ENCODE peak calls at places on chromosomes 16 and 17, in four cellular contexts. H is cardiac fibroblast, J is aorta, W is brain microvascular endothelial cell. N is an unnamed sample.

GRCh38 chr17:77089118-77089477 is 51.7 kb upstream of the SEC14L1 start:
- DNase-seq in H (no peak), J (no peak), W (no peak), N (no peak)

GRCh38 chr16:73140944-73141343 is 93.0 kb upstream of the ZFHX3 start:
- DNase-seq in H (no peak), W (no peak), J (no peak), N (no peak)

GRCh38 chr17:50447870-50448573 is 20.7 kb downstream of the CHAD start:
- DNase-seq in H (no peak), J (no peak), W (no peak), N (no peak)

GRCh38 chr16:89815639-89816348 is 653 bp downstream of the FANCA start:
- DNase-seq in J (no peak), H (no peak), W (no peak), N (no peak)

GRCh38 chr17:43360376-43360738 is 38.4 kb upstream of the ARL4D start:
- DNase-seq in H (peak), J (no peak), W (peak), N (peak)

GRCh38 chr16:89970011-89970410 is 21.5 kb downstream of the DEF8 start:
- DNase-seq in W (no peak), H (no peak), J (no peak), N (no peak)

GRCh38 chr17:80990921-80991644 is 558 bp upstream of the CHMP6 start:
- DNase-seq in W (no peak), H (no peak), J (no peak), N (no peak)

GRCh38 chr17:5557485-5557884 is 26.8 kb downstream of the NLRP1 start:
- DNase-seq in W (peak), J (no peak), H (peak), N (peak)

GRCh38 chr16:87556941-87557459 is 45.3 kb upstream of the JPH3 start:
- DNase-seq in J (no peak), W (no peak), H (peak), N (peak)

GRCh38 chr17:82952019-82952418 is 112.2 kb upstream of the ZNF750 start:
- DNase-seq in J (peak), H (no peak), W (no peak), N (no peak)

GRCh38 chr17:27994586-27994985 is 47.9 kb upstream of the NLK start:
- DNase-seq in J (no peak), H (no peak), W (no peak), N (no peak)

GRCh38 chr17:47686661-47687327 is 7.2 kb upstream of the TBKBP1 start:
- DNase-seq in H (no peak), W (no peak), J (no peak), N (no peak)

DNA sequence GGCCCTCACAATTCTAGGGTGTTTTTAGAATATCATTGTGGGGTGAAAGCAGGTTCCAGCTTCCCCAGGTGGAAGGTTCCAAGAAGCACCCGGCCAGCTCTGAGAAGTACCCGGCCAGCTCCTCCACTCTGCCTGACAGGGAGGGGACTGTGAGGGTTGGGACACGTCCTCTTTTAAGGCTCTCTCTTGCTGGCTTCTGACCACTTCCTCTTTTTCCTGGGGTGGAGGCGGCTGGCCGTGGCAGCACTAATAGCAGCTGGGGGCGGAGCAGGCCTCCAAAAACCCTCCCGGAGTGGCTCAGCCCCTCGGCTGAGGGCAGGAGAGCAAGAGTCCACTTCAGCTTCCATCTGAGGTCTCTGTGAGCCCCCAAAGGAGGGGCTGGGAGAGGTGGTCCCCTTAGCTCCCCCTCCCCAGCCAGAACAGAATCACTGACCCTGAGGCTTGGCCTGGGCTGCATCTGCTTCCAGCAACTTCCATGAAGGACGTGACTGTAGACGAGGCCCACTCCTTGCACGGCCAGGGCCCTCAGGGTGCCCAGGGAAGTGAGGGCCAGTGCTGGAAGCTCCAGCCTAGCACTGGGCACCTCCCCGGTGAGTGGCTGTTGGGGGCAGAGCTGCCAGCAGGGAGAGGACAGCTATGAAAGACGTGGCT is 26.7 kb upstream of the PLCG2 start:
- DNase-seq in J (no peak), W (no peak), H (peak), N (no peak)
- H3K4me3 ChIP-seq in J (no peak), W (no peak), H (no peak), N (no peak)

GRCh38 chr17:75828051-75828400 is 16.2 kb downstream of the UNC13D start:
- DNase-seq in J (no peak), H (no peak), W (no peak), N (no peak)
- H3K4me3 ChIP-seq in J (no peak), H (no peak), W (peak), N (no peak)

DNA sequence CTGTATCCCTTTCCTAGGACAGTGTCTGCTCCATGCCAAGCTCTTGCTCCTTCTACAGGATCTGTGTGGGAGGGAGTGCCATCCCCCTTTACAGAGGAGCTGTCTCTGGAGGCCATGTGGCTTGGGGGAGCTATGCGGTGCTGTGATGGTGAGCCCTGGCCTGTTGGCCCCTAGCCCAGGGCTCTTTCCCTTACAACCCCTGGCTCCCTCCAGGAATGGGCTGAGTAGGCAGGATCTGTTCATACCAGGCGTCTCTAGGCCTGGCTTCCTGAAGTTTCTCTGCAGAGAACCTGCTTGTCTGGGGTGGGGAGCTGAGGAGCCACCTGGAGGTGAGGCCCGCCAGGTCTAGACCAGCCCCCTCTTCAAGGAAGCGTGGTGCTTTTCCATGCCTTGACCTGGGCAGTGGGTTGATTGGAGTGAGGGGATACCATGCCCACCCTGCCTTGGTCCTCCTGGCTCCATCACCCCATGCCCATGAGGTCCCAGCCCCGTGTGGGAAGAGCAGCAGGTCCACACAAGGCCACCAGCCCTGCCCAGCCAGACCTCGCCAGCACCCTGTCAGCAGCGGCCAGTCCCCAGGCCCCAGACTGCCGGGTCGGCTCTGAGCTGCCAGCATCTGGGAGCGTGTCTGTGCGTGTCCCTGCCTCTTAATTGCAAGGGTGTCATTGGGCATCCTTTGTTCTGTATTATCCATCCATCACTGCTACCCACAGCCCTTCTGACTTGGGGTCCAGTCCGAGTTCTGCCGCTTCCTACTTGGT is 14.7 kb downstream of the LLGL2 start:
- DNase-seq in W (no peak), J (no peak), H (peak), N (no peak)
- H3K4me3 ChIP-seq in W (no peak), J (no peak), H (no peak), N (no peak)

DNA sequence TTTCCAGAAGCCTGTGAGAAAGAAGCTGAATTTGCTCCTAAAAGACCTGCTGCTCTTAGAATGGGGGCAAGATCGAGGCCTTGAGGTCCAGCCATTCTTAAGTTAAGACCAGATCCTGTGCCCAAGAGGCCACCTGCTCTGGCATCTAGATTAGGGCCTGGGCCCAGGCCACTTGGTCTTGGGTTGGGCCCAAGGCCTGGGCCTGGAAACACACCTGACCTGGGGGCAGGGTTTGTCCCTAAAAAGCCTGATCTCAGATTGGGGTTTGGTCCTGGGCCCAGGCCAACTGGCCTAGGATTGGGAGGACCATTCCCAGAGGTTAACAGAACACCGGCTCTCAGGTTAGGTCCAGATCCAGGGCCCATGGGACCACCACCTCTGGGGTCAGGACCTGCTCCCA is 12.9 kb downstream of the CHTF8 start:
- DNase-seq in W (no peak), H (no peak), J (peak), N (no peak)
- H3K4me3 ChIP-seq in W (no peak), H (no peak), J (no peak), N (no peak)

GRCh38 chr17:2101448-2102257 is 46.8 kb downstream of the HIC1 start:
- DNase-seq in J (no peak), H (no peak), W (no peak), N (no peak)
- H3K4me3 ChIP-seq in J (no peak), H (no peak), W (no peak), N (no peak)

GRCh38 chr17:74712301-74712700 is 422 bp downstream of the CD300LF start:
- DNase-seq in J (no peak), W (no peak), H (no peak), N (no peak)
- H3K4me3 ChIP-seq in J (no peak), W (no peak), H (no peak), N (no peak)

N was measured in MG63.